ENCODE peak calls at places on chromosomes 4 and X, in six cellular contexts. N, Y, F, A, Q and B are unnamed samples.

GRCh38 chrX:118347131-118347530 is 1.2 kb downstream of the WDR44 start:
- DNase-seq in N (no peak), A (no peak), Y (no peak), Q (peak), F (peak), B (peak)

GRCh38 chr4:113209153-113209552 is 159.7 kb downstream of the ANK2 start:
- DNase-seq in A (no peak), Y (no peak), Q (no peak), N (no peak), F (no peak), B (no peak)

GRCh38 chr4:60944070-60944469 is 256.1 kb upstream of the ADGRL3 start:
- DNase-seq in Q (no peak), Y (peak), F (no peak), N (no peak), A (no peak), B (no peak)

GRCh38 chr4:129929052-129929451 is 833.1 kb downstream of the C4orf33 start:
- DNase-seq in Y (peak), Q (peak), A (no peak), N (no peak), F (no peak), B (no peak)

GRCh38 chrX:38639730-38640129 is 78.4 kb downstream of the TSPAN7 start:
- DNase-seq in N (no peak), A (no peak), Y (no peak), F (no peak), Q (no peak), B (no peak)

GRCh38 chr4:3296651-3297050 is 3.8 kb downstream of the RGS12 start:
- DNase-seq in Q (peak), A (no peak), N (peak), F (no peak), Y (no peak), B (no peak)

GRCh38 chr4:77820836-77821561 is 1.8 kb upstream of the CNOT6L start:
- DNase-seq in F (no peak), Y (no peak), A (no peak), Q (no peak), N (no peak), B (peak)

GRCh38 chrX:21657318-21658151 is 595 bp downstream of the KLHL34 start:
- DNase-seq in A (no peak), N (no peak), F (no peak), Q (no peak), Y (no peak), B (no peak)

GRCh38 chr4:85774000-85774399 is 299.1 kb downstream of the ARHGAP24 start:
- DNase-seq in F (no peak), Y (no peak), A (no peak), N (no peak), Q (peak), B (no peak)

GRCh38 chr4:176272799-176273198 is 3.8 kb upstream of the ASB5 start:
- DNase-seq in Q (peak), A (no peak), Y (peak), N (no peak), F (no peak), B (no peak)

GRCh38 chr4:4810778-4811177 is 48.7 kb upstream of the MSX1 start:
- DNase-seq in Q (no peak), Y (no peak), F (no peak), N (no peak), A (no peak), B (no peak)

GRCh38 chrX:136166221-136166855 is 19.0 kb downstream of the FHL1 start:
- DNase-seq in Y (no peak), N (no peak), Q (peak), A (no peak), F (peak), B (no peak)

GRCh38 chr4:80071643-80072606 is 1.1 kb downstream of the ANTXR2 start:
- DNase-seq in Y (peak), A (peak), Q (peak), N (peak), F (peak), B (peak)

GRCh38 chr4:69764311-69764710 is 3.9 kb upstream of the SULT1B1 start:
- DNase-seq in Y (no peak), A (no peak), Q (no peak), F (no peak), N (no peak), B (no peak)

GRCh38 chrX:100098660-100099375 is 311.3 kb downstream of the PCDH19 start:
- DNase-seq in F (peak), A (no peak), Y (no peak), N (no peak), Q (peak), B (peak)

GRCh38 chr4:96936886-96937285 is 1097.0 kb downstream of the PDHA2 start:
- DNase-seq in Y (no peak), F (no peak), Q (no peak), A (no peak), N (no peak), B (no peak)

GRCh38 chr4:72295966-72296557 is 264.3 kb downstream of the NPFFR2 start:
- DNase-seq in N (no peak), A (no peak), F (peak), Y (peak), Q (peak), B (peak)

DNA sequence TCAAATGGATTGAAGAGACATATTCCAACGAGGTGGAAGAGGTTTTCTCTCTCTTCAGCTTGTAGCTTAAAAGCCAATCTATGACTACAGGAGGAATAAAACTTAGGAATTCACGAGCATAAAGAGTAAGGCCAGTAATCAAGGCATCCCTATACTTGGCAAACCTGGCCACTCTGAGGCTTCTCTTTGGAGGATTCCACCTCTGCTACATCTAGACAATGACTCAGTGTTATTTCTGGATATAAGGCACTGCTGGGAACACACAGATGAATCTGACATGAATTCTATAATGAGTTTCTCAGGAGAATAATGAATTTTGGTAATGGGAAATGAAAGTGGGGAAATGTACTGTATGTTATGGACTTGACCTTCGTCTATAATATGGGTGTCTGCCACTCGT is 1015.8 kb upstream of the FTHL17 start:
- DNase-seq in N (no peak), A (no peak), Q (no peak), Y (no peak), F (no peak), B (no peak)
- H3K4me3 ChIP-seq in N (no peak), A (no peak), Q (no peak), Y (no peak), F (no peak), B (no peak)

DNA sequence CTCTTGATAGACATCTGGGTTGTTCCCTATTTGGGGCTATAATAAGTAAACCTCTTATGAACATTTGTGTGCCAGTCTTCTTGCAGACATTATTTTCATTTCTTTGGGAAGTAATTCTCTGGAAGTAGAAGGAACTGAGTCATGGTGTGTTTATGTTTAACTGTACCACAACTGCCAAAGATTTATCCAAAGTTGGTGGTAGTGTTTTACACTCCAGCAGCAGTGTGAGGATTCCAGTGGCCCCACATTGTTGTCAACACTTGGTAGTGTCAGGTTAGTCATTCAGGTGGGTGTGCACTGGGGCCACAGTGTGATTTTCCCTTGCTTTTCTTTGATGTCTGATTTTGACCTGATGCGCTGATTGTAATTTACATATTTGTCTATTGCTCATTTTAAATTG is 5.0 kb upstream of the UVSSA start:
- DNase-seq in Y (no peak), F (peak), N (no peak), Q (no peak), A (no peak), B (no peak)
- H3K4me3 ChIP-seq in Y (no peak), F (no peak), N (no peak), Q (no peak), A (no peak), B (no peak)

GRCh38 chr4:168931215-168931650 is 78.8 kb downstream of the CBR4 start:
- DNase-seq in A (no peak), Q (no peak), N (no peak), Y (no peak), F (no peak), B (no peak)

GRCh38 chr4:168930413-168931196 is 79.5 kb downstream of the CBR4 start:
- DNase-seq in Q (no peak), A (no peak), N (no peak), F (no peak), Y (no peak), B (no peak)

GRCh38 chr4:168928875-168929274 is 81.2 kb downstream of the CBR4 start:
- DNase-seq in Q (no peak), A (no peak), F (no peak), N (no peak), Y (no peak), B (no peak)

GRCh38 chr4:168932138-168932537 is 77.9 kb downstream of the CBR4 start:
- DNase-seq in A (no peak), Q (no peak), N (no peak), Y (no peak), F (no peak), B (no peak)

DNA sequence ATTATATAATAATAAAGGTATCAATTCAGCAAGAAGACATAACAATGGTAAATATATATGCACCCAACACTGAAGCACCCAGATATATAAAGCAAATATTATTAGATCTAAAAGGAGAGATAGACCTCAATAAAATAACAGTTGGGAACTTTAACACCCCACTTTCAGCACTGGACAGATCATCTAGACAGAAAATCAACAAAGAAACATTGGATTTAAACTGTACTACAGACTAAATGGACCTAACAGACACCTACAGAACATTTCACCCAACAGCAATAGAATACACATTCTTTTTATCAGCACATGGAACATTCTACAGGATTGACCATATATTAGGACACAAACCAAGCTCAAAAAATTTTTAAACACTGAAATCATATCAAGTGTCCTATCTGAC is 76.6 kb downstream of the CBR4 start:
- DNase-seq in A (no peak), Y (no peak), Q (no peak), F (no peak), N (no peak), B (no peak)
- H3K4me3 ChIP-seq in A (no peak), Y (no peak), Q (no peak), F (no peak), N (no peak), B (no peak)

GRCh38 chrX:25754399-25754798 is 383.7 kb upstream of the MAGEB18 start:
- DNase-seq in N (no peak), A (no peak), Q (peak), F (no peak), Y (no peak), B (no peak)
- H3K4me3 ChIP-seq in N (no peak), A (no peak), Q (no peak), F (no peak), Y (no peak), B (no peak)

GRCh38 chrX:53441531-53442321 is 7.6 kb upstream of the HSD17B10 start:
- DNase-seq in N (peak), F (peak), Q (peak), A (peak), Y (peak), B (peak)

GRCh38 chrX:53438174-53438831 is 4.1 kb upstream of the HSD17B10 start:
- DNase-seq in A (no peak), N (no peak), Y (no peak), F (no peak), Q (no peak), B (no peak)

GRCh38 chrX:53440631-53441517 is 6.7 kb upstream of the HSD17B10 start:
- DNase-seq in N (peak), Q (no peak), Y (peak), A (peak), F (peak), B (peak)

GRCh38 chrX:53438832-53439230 is 4.7 kb upstream of the HSD17B10 start:
- DNase-seq in Q (no peak), N (no peak), A (no peak), Y (no peak), F (no peak), B (no peak)

DNA sequence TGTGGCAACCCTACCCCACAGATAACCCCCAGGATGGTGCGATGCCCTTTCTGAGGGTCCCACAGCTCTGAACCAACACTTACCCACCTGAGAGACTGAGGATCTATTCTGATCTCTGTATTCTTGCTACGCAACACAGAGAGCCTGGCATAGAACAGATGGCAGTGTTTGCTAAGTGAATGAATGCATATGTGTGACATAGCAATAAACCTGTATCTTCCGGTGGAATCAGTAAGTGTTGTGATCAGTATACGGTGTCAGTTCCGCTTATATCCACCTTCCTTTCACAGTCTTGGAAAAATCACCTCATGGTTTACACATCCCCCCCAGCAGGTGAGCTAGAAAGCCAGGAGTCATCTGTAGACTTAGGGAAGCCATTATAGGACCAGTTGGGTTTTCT is 5.9 kb upstream of the HSD17B10 start:
- DNase-seq in Y (no peak), N (no peak), Q (no peak), A (no peak), F (no peak), B (peak)
- H3K4me3 ChIP-seq in Y (peak), N (peak), Q (no peak), A (peak), F (no peak), B (peak)

DNA sequence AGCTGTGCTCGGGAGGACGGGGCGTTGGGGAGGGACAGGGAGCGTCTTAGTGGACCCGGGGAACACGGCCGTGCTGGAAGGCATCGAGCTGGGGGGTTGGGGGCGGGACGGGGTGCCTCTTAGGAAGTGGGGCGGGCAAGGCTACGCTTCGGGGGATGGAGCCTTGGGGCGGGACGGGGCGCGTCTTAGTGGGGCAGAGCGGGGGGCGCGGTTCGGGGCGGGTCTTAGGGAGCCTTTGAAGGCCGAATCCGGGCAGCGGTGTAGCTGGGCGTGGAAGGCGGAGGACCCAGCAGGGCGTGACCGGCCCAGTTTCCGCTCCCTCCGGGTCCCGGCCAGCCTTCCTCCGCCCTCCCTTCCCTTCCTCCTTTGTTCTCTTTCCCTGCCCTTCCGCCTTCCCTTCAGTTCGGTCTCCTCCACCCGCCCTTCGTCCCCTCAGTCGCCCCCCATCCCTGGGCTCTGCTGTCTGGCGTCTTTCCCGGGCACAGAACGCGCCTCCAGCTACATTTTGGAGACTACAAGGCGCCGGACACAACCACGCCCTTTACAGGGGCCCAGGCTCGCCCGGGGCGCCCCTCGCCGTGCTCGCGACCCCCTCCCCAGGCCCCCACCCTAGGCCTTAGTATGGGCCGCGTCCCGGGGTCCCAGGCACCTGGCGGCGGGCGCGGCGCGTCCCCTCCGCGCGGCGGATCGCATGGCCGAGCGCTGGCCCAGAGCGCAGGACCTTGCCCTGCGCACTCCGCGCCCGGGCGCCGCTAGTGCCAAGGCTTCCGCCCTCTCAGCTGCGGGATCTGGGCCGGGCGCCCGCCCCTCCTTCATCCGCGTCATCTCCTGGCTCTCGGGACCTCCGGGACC is at the start of gene ARSD:
- DNase-seq in Y (peak), F (peak), N (peak), A (peak), Q (peak), B (peak)
- H3K4me3 ChIP-seq in Y (peak), F (peak), N (peak), A (peak), Q (peak), B (peak)

GRCh38 chr4:6561706-6562371 is 13.2 kb upstream of the MAN2B2 start:
- DNase-seq in F (no peak), A (no peak), Q (no peak), Y (no peak), N (no peak), B (no peak)

GRCh38 chr4:6566582-6567190 is 8.3 kb upstream of the MAN2B2 start:
- DNase-seq in F (no peak), N (no peak), Y (no peak), Q (no peak), A (no peak), B (no peak)

GRCh38 chr4:6562931-6563901 is 11.8 kb upstream of the MAN2B2 start:
- DNase-seq in A (no peak), Y (no peak), N (no peak), Q (peak), F (peak), B (peak)

GRCh38 chr4:6565691-6566431 is 9.1 kb upstream of the MAN2B2 start:
- DNase-seq in F (no peak), N (no peak), Q (no peak), A (no peak), Y (no peak), B (peak)

GRCh38 chr4:6563935-6564645 is 10.9 kb upstream of the MAN2B2 start:
- DNase-seq in Q (no peak), Y (no peak), A (no peak), N (no peak), F (no peak), B (no peak)
- H3K4me3 ChIP-seq in Q (no peak), Y (peak), A (peak), N (peak), F (no peak), B (no peak)

DNA sequence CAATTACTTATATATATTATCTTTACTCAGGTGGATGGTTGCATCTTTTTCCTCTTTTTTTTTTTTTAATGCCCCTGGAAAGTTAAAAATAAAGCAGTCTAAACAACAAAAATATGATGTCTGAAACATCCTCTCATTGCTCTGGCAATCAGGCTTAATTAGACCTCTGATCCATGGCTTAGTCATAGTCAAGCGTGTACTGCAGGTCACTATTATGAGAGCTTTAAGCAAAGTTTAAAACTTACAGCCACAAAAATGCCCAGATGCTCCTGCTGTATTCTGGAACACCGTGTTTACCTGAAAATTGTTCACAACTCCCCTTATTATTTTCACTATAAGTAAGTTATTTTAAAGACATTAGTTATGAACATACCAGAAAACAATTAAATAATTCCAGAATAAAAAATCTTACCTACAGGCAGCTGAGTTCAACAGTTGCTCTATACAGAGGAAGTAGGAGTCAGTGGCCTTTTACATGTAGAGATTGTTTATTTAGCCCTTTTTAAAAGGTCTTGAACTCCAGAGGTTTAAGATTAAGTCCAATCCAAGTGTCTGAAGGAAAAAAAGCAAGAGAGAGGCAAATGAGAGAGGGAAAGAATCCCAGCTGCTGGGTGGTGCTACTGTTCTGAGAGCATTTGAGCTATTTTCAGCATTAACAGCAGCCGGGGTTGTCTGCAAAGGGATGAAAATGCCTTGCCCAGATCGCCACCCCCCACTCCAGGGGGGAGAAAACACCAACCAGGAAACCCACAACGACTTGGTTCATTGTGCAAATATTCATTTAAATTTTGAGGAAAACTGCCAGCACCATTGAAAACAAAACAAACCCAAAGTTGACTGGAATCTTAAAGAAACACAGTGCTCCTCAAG is 36.9 kb downstream of the SORBS2 start:
- DNase-seq in F (peak), A (peak), Q (peak), N (peak), Y (peak), B (no peak)
- H3K4me3 ChIP-seq in F (peak), A (peak), Q (no peak), N (peak), Y (no peak), B (no peak)